ENCODE peak calls at places on chromosomes 6 and 20, in ten cellular contexts. A is GM12878, E is ovary, B is HepG2, U is sigmoid colon, D is A549, V is SK-N-SH, H is esophagus muscularis mucosa, Y is transverse colon, N is K562. J is an unnamed sample.

GRCh38 chr20:54793270-54793992 is 318.0 kb downstream of the DOK5 start:
- DNase-seq in A (no peak), E (no peak), B (no peak), U (no peak), D (no peak), V (no peak), H (no peak), Y (no peak), N (no peak), J (peak)

GRCh38 chr6:27771240-27771639 is 141.0 kb downstream of the OR2B2 start:
- DNase-seq in A (no peak), E (no peak), B (no peak), U (no peak), D (no peak), V (no peak), H (peak), Y (no peak), N (no peak), J (no peak)

GRCh38 chr6:24991748-24992467 is 56.1 kb upstream of the RIPOR2 start:
- DNase-seq in A (peak), E (peak), B (peak), U (no peak), D (peak), V (peak), H (no peak), Y (peak), N (peak), J (no peak)

GRCh38 chr6:109471105-109471810 is 11.8 kb downstream of the ZBTB24 start:
- DNase-seq in A (no peak), E (no peak), B (no peak), U (no peak), D (no peak), V (no peak), H (no peak), Y (no peak), N (no peak), J (no peak)

GRCh38 chr6:133130863-133131262 is 110.3 kb upstream of the EYA4 start:
- DNase-seq in A (no peak), E (no peak), B (peak), U (no peak), D (peak), V (no peak), H (no peak), Y (no peak), N (no peak), J (no peak)

GRCh38 chr20:54290636-54291035 is 82.7 kb downstream of the PFDN4 start:
- DNase-seq in A (no peak), E (no peak), B (no peak), U (no peak), D (no peak), V (no peak), H (no peak), Y (no peak), N (no peak), J (no peak)

GRCh38 chr20:20024942-20025341 is 7.8 kb downstream of the NAA20 start:
- DNase-seq in A (no peak), E (no peak), B (no peak), U (no peak), D (no peak), V (no peak), H (no peak), Y (no peak), N (no peak), J (no peak)

GRCh38 chr6:130958468-130958867 is 104.6 kb downstream of the EPB41L2 start:
- DNase-seq in A (no peak), E (no peak), B (no peak), U (no peak), D (no peak), V (no peak), H (no peak), Y (no peak), N (no peak), J (no peak)

GRCh38 chr6:125230674-125231073 is 71.1 kb downstream of the HDDC2 start:
- DNase-seq in A (no peak), E (no peak), B (no peak), U (no peak), D (no peak), V (no peak), H (no peak), Y (no peak), N (no peak), J (no peak)

GRCh38 chr6:49915035-49915434 is 48.7 kb upstream of the CRISP1 start:
- DNase-seq in A (no peak), E (no peak), B (no peak), U (no peak), D (no peak), V (peak), H (no peak), Y (no peak), N (no peak), J (no peak)

GRCh38 chr6:57048577-57048976 is 2.1 kb downstream of the KIAA1586 start:
- DNase-seq in A (no peak), E (no peak), B (no peak), U (no peak), D (no peak), V (no peak), H (no peak), Y (no peak), N (no peak), J (no peak)

GRCh38 chr6:159463440-159463839 is 229.6 kb downstream of the SOD2 start:
- DNase-seq in A (no peak), E (no peak), B (no peak), U (no peak), D (peak), V (peak), H (no peak), Y (no peak), N (no peak), J (no peak)

GRCh38 chr20:4949833-4950178 is 51.5 kb downstream of the SLC23A2 start:
- DNase-seq in A (no peak), E (no peak), B (peak), U (no peak), D (peak), V (peak), H (no peak), Y (no peak), N (peak), J (peak)

GRCh38 chr6:15371151-15371550 is 125.3 kb downstream of the JARID2 start:
- DNase-seq in A (no peak), E (no peak), B (no peak), U (no peak), D (no peak), V (no peak), H (no peak), Y (no peak), N (no peak), J (no peak)

GRCh38 chr20:695165-695866 is 19.7 kb upstream of the SCRT2 start:
- DNase-seq in A (no peak), E (no peak), B (no peak), U (peak), D (no peak), V (no peak), H (no peak), Y (no peak), N (no peak), J (no peak)

GRCh38 chr6:34964564-34964963 is 75.5 kb downstream of the ANKS1A start:
- DNase-seq in A (no peak), E (no peak), B (no peak), U (no peak), D (no peak), V (no peak), H (no peak), Y (no peak), N (no peak), J (peak)
- TF ChIP-seq EP300 in A (no peak), E (no peak), B (no peak), U (no peak), D (no peak), V (no peak), H (no peak), Y (no peak), N (no peak), J (peak)

GRCh38 chr6:7535498-7535897 is 6.0 kb upstream of the DSP start:
- DNase-seq in A (no peak), E (no peak), B (no peak), U (no peak), D (no peak), V (no peak), H (no peak), Y (no peak), N (no peak), J (no peak)

GRCh38 chr6:7534192-7534591 is 7.3 kb upstream of the DSP start:
- DNase-seq in A (no peak), E (no peak), B (no peak), U (no peak), D (no peak), V (no peak), H (no peak), Y (no peak), N (no peak), J (no peak)

GRCh38 chr6:7532821-7533220 is 8.7 kb upstream of the DSP start:
- DNase-seq in A (no peak), E (no peak), B (no peak), U (no peak), D (no peak), V (no peak), H (no peak), Y (peak), N (no peak), J (no peak)

GRCh38 chr6:7529141-7529540 is 12.3 kb upstream of the DSP start:
- DNase-seq in A (no peak), E (no peak), B (no peak), U (no peak), D (no peak), V (no peak), H (peak), Y (no peak), N (no peak), J (no peak)

GRCh38 chr6:7532232-7532631 is 9.2 kb upstream of the DSP start:
- DNase-seq in A (no peak), E (no peak), B (no peak), U (no peak), D (no peak), V (no peak), H (peak), Y (peak), N (no peak), J (no peak)
- H3K4me3 ChIP-seq in A (no peak), E (no peak), B (no peak), U (no peak), D (no peak), V (no peak), H (no peak), Y (no peak), N (no peak), J (no peak)

GRCh38 chr6:5214570-5215052 is 46.1 kb downstream of the LYRM4 start:
- DNase-seq in A (no peak), E (peak), B (peak), U (no peak), D (peak), V (peak), H (no peak), Y (peak), N (peak), J (no peak)
- TF ChIP-seq EP300 in A (no peak), E (no peak), B (no peak), U (no peak), D (no peak), V (no peak), H (no peak), Y (no peak), N (no peak), J (no peak)

DNA sequence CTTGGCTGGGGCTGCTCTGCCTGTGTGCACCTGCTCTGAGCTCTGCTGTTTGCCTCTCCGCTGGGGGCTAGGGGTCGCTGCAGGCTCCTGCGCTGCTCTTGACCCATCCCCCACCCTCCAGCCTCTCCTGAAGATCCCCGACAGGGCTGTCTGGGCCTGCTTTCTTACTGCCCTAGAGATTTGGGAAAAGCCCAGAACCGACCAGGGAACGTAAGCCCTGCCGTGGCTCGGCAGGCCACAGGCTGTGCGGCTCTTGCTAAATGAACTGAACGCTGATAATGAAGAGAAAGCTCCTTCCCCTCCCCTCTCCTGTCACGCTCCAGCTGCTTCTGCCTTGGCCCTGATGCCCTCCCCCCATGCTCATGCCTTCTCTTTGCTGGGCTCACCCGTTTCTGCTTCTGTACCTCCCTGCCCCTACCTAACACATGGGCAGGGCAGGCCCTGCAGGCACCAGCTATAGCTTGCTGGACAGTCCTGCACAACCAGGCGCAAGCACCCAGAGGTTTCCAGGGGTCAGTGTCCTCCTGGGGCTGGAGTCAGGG is 32.0 kb upstream of the PCMTD2 start:
- DNase-seq in A (no peak), E (peak), B (peak), U (no peak), D (no peak), V (no peak), H (no peak), Y (no peak), N (peak), J (no peak)
- H3K4me3 ChIP-seq in A (no peak), E (no peak), B (no peak), U (no peak), D (no peak), V (no peak), H (no peak), Y (no peak), N (no peak), J (no peak)

GRCh38 chr6:155188707-155189496 is 74.9 kb upstream of the CLDN20 start:
- DNase-seq in A (no peak), E (no peak), B (peak), U (no peak), D (no peak), V (no peak), H (no peak), Y (no peak), N (no peak), J (peak)

GRCh38 chr6:155190667-155191066 is 73.1 kb upstream of the CLDN20 start:
- DNase-seq in A (no peak), E (no peak), B (no peak), U (no peak), D (no peak), V (no peak), H (no peak), Y (no peak), N (no peak), J (no peak)

GRCh38 chr6:155186052-155186658 is 77.7 kb upstream of the CLDN20 start:
- DNase-seq in A (no peak), E (no peak), B (no peak), U (no peak), D (no peak), V (no peak), H (no peak), Y (no peak), N (no peak), J (no peak)

GRCh38 chr6:155187096-155187495 is 76.7 kb upstream of the CLDN20 start:
- DNase-seq in A (no peak), E (no peak), B (no peak), U (no peak), D (no peak), V (no peak), H (no peak), Y (no peak), N (no peak), J (no peak)

GRCh38 chr6:155187994-155188706 is 75.7 kb upstream of the CLDN20 start:
- DNase-seq in A (no peak), E (no peak), B (no peak), U (peak), D (no peak), V (no peak), H (no peak), Y (no peak), N (no peak), J (no peak)
- TF ChIP-seq EP300 in A (no peak), E (no peak), B (no peak), U (no peak), D (no peak), V (no peak), H (no peak), Y (no peak), N (no peak), J (no peak)

GRCh38 chr6:83086751-83087150 is 19.3 kb downstream of the DOP1A start:
- DNase-seq in A (peak), E (no peak), B (no peak), U (no peak), D (no peak), V (no peak), H (no peak), Y (no peak), N (no peak), J (no peak)
- H3K4me3 ChIP-seq in A (peak), E (no peak), B (no peak), U (no peak), D (no peak), V (no peak), H (no peak), Y (no peak), N (no peak), J (no peak)

DNA sequence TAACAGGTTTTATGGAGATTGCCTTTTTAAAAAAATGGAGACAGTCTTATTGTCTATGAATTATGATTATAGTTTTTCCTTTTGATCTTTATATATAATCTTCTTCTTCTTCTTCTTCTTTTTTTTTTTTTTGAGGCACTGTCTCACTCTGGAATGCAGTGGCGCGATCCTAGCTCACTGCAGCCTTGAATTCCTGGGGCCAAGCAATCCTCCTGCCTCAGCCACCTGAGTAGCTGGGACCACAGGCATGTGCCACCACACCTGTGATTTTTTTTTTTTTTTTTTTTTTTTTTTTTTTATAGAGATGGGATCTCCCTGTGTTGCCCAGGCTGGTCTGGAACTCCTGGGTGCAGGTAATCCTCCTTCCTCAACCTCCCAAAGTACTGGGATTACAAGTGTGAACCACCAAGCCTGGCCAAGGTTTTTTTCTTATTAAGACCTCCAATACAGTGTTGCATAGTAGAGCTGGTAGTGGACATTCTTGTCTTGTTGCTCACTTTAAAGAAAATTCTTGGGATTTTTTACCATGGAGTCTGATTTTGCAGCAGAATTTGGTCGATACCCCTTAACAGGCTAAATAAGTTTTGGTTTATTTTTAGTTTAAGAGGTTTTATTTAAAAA is 46.5 kb downstream of the STK4 start:
- DNase-seq in A (no peak), E (no peak), B (no peak), U (no peak), D (no peak), V (no peak), H (no peak), Y (no peak), N (no peak), J (no peak)
- TF ChIP-seq EP300 in A (no peak), E (no peak), B (no peak), U (no peak), D (no peak), V (no peak), H (no peak), Y (no peak), N (no peak), J (no peak)

GRCh38 chr20:51562334-51563140 is 20.0 kb upstream of the NFATC2 start:
- DNase-seq in A (no peak), E (peak), B (no peak), U (peak), D (peak), V (peak), H (peak), Y (peak), N (peak), J (peak)
- H3K4me3 ChIP-seq in A (peak), E (peak), B (peak), U (peak), D (peak), V (peak), H (peak), Y (peak), N (peak), J (peak)